ENCODE peak calls at places on chromosomes 1 and 21, in five cellular contexts. K, C, T, A and R are unnamed samples.

GRCh38 chr1:42942444-42942843 is 16.2 kb downstream of the SLC2A1 start:
- DNase-seq in C (no peak), A (no peak), K (no peak), T (peak), R (no peak)

GRCh38 chr21:45454081-45454923 is 49.3 kb downstream of the COL18A1 start:
- DNase-seq in C (peak), A (no peak), T (no peak), K (no peak), R (peak)

GRCh38 chr1:150149490-150150453 is at the start of gene PLEKHO1:
- DNase-seq in A (peak), T (peak), C (peak), K (peak), R (peak)

GRCh38 chr1:47752048-47752451 is 245.1 kb downstream of the TRABD2B start:
- DNase-seq in T (peak), C (peak), A (no peak), K (no peak), R (no peak)

GRCh38 chr1:160211010-160211790 is 6.0 kb downstream of the PEA15 start:
- DNase-seq in A (no peak), C (no peak), T (no peak), K (no peak), R (no peak)

GRCh38 chr1:94580367-94581115 is 39.0 kb upstream of the F3 start:
- DNase-seq in K (no peak), C (peak), T (no peak), A (no peak), R (no peak)

GRCh38 chr1:236421022-236421421 is 26.9 kb downstream of the EDARADD start:
- DNase-seq in T (no peak), K (no peak), A (no peak), C (peak), R (peak)

GRCh38 chr1:65497276-65497830 is 76.9 kb downstream of the LEPR start:
- DNase-seq in K (no peak), C (no peak), T (peak), A (no peak), R (no peak)

GRCh38 chr1:234963180-234963903 is 165.3 kb downstream of the TOMM20 start:
- DNase-seq in C (peak), T (no peak), A (peak), K (peak), R (peak)

GRCh38 chr21:45135122-45135521 is 60.7 kb downstream of the ADARB1 start:
- DNase-seq in T (no peak), K (no peak), C (no peak), A (no peak), R (no peak)

GRCh38 chr21:36695671-36696389 is 3.1 kb upstream of the SIM2 start:
- DNase-seq in T (no peak), C (no peak), A (no peak), K (no peak), R (no peak)

GRCh38 chr1:116777831-116778830 is 23.9 kb downstream of the CD2 start:
- DNase-seq in K (no peak), A (no peak), C (peak), T (no peak), R (peak)

GRCh38 chr1:219049411-219049943 is 124.2 kb upstream of the LYPLAL1 start:
- DNase-seq in C (no peak), K (no peak), A (no peak), T (no peak), R (no peak)

GRCh38 chr21:31310750-31311149 is 33.3 kb downstream of the TIAM1 start:
- DNase-seq in T (peak), A (no peak), C (peak), K (peak), R (peak)

GRCh38 chr1:164716992-164717703 is 158.2 kb downstream of the PBX1 start:
- DNase-seq in K (no peak), T (peak), A (no peak), C (peak), R (peak)

GRCh38 chr1:187070076-187070475 is 241.3 kb downstream of the PLA2G4A start:
- DNase-seq in A (no peak), T (no peak), K (no peak), C (peak), R (peak)

GRCh38 chr1:85374160-85374559 is 90.8 kb downstream of the DDAH1 start:
- DNase-seq in T (no peak), A (no peak), C (peak), K (peak), R (peak)

GRCh38 chr1:192539450-192540132 is 36.0 kb upstream of the RGS1 start:
- DNase-seq in A (no peak), C (peak), T (no peak), K (peak), R (peak)

GRCh38 chr1:221611930-221612777 is 129.7 kb downstream of the DUSP10 start:
- DNase-seq in K (peak), C (peak), T (no peak), A (no peak), R (peak)

GRCh38 chr1:155527672-155528071 is 34.9 kb downstream of the ASH1L start:
- DNase-seq in A (no peak), T (no peak), C (peak), K (no peak), R (no peak)

GRCh38 chr1:24400065-24400464 is 13.5 kb downstream of the STPG1 start:
- DNase-seq in A (no peak), T (no peak), C (no peak), K (no peak), R (no peak)

GRCh38 chr21:30233636-30234035 is 17.7 kb upstream of the CLDN8 start:
- DNase-seq in K (no peak), T (no peak), C (no peak), A (no peak), R (no peak)

GRCh38 chr1:87325982-87326738 is 2.5 kb upstream of the LMO4 start:
- DNase-seq in K (peak), T (peak), C (peak), A (peak), R (peak)

GRCh38 chr1:64948905-64949833 is 17.2 kb downstream of the JAK1 start:
- DNase-seq in K (peak), A (no peak), C (peak), T (no peak), R (peak)

GRCh38 chr21:31459457-31459856 is 115.4 kb upstream of the TIAM1 start:
- DNase-seq in T (no peak), C (peak), A (no peak), K (no peak), R (no peak)

GRCh38 chr1:82086739-82087138 is 286.0 kb downstream of the ADGRL2 start:
- DNase-seq in A (no peak), C (peak), K (no peak), T (no peak), R (peak)

GRCh38 chr21:27369234-27369633 is 402.3 kb upstream of the ADAMTS5 start:
- DNase-seq in T (no peak), K (no peak), C (no peak), A (no peak), R (no peak)

GRCh38 chr1:203151362-203152157 is 24.0 kb downstream of the ADORA1 start:
- DNase-seq in T (no peak), K (no peak), A (no peak), C (no peak), R (no peak)

GRCh38 chr1:96710708-96711477 is 10.7 kb upstream of the PTBP2 start:
- DNase-seq in K (no peak), A (no peak), C (peak), T (no peak), R (peak)

GRCh38 chr1:39676951-39677350 is 5.0 kb upstream of the NT5C1A start:
- DNase-seq in A (no peak), T (no peak), C (no peak), K (peak), R (no peak)

GRCh38 chr1:109275706-109276345 is 7.1 kb downstream of the PSRC1 start:
- DNase-seq in K (no peak), T (no peak), A (no peak), C (peak), R (peak)

GRCh38 chr1:194755241-194755953 is 1569.0 kb upstream of the B3GALT2 start:
- DNase-seq in K (no peak), C (peak), T (no peak), A (no peak), R (no peak)

GRCh38 chr1:25017436-25018109 is 87.5 kb upstream of the RUNX3 start:
- DNase-seq in C (peak), A (no peak), K (no peak), T (no peak), R (no peak)

GRCh38 chr1:153277852-153278251 is 18.4 kb downstream of the LORICRIN start:
- DNase-seq in A (peak), K (peak), C (peak), T (no peak), R (peak)

GRCh38 chr1:197066277-197066676 is 783 bp downstream of the F13B start:
- DNase-seq in T (no peak), C (no peak), A (no peak), K (no peak), R (no peak)

GRCh38 chr1:157723157-157723556 is 22.6 kb upstream of the FCRL3 start:
- DNase-seq in A (no peak), T (no peak), C (no peak), K (no peak), R (no peak)

GRCh38 chr21:24705201-24705600 is 902.1 kb downstream of the MRPL39 start:
- DNase-seq in K (no peak), C (no peak), T (no peak), A (no peak), R (no peak)

GRCh38 chr1:102241431-102242338 is 245.0 kb upstream of the OLFM3 start:
- DNase-seq in C (no peak), T (no peak), A (no peak), K (no peak), R (no peak)